ENCODE peak calls at places on chromosomes 7 and 10, in ten cellular contexts. V is mammary epithelial cell, W is fibroblast of mammary gland, Z is NB4, L is fibroblast of lung, T is DND-41, H is IMR-90, M is tibial nerve, S is neuronal stem cell, Y is HL-60. G is an unnamed sample.

GRCh38 chr7:117137868-117138267 is 184.6 kb downstream of the ST7 start:
- DNase-seq in V (no peak), W (no peak), Z (no peak), L (no peak), T (no peak), H (no peak), M (no peak), S (no peak), Y (no peak), G (no peak)

GRCh38 chr7:87216701-87217508 is 2.6 kb downstream of the TMEM243 start:
- DNase-seq in V (no peak), W (no peak), Z (no peak), L (no peak), T (no peak), H (no peak), M (no peak), S (no peak), Y (no peak), G (no peak)

GRCh38 chr7:113100091-113100723 is 13.6 kb upstream of the GPR85 start:
- DNase-seq in V (peak; percentile 54), W (peak; percentile 50), Z (no peak), L (peak; percentile 40), T (no peak), H (peak; percentile 44), M (no peak), S (no peak), Y (no peak), G (no peak)

GRCh38 chr7:28018446-28018845 is 162.1 kb downstream of the JAZF1 start:
- DNase-seq in V (no peak), W (peak; percentile 62), Z (no peak), L (peak; percentile 40), T (no peak), H (peak; percentile 70), M (no peak), S (no peak), Y (no peak), G (no peak)

GRCh38 chr7:22566176-22566575 is 66.2 kb upstream of the STEAP1B start:
- DNase-seq in V (no peak), W (no peak), Z (no peak), L (no peak), T (no peak), H (no peak), M (no peak), S (no peak), Y (no peak), G (no peak)

GRCh38 chr7:121428857-121429489 is 32.9 kb upstream of the FAM3C start:
- DNase-seq in V (peak; percentile 5), W (peak; percentile 30), Z (no peak), L (no peak), T (no peak), H (peak; percentile 10), M (no peak), S (no peak), Y (no peak), G (no peak)

GRCh38 chr7:159136846-159137245 is 7.8 kb downstream of the VIPR2 start:
- DNase-seq in V (no peak), W (no peak), Z (no peak), L (no peak), T (no peak), H (no peak), M (no peak), S (no peak), Y (no peak), G (no peak)

GRCh38 chr10:19952103-19952502 is 135.9 kb downstream of the PLXDC2 start:
- DNase-seq in V (no peak), W (no peak), Z (no peak), L (no peak), T (no peak), H (no peak), M (no peak), S (no peak), Y (no peak), G (no peak)

GRCh38 chr10:7045891-7046599 is 364.8 kb downstream of the SFMBT2 start:
- DNase-seq in V (no peak), W (no peak), Z (peak; percentile 98), L (no peak), T (peak; percentile 39), H (no peak), M (no peak), S (no peak), Y (peak; percentile 90), G (no peak)

GRCh38 chr10:61620511-61620910 is 42.2 kb upstream of the CABCOCO1 start:
- DNase-seq in V (no peak), W (no peak), Z (no peak), L (no peak), T (no peak), H (no peak), M (no peak), S (no peak), Y (no peak), G (no peak)

GRCh38 chr10:61621538-61622150 is 41.1 kb upstream of the CABCOCO1 start:
- DNase-seq in V (no peak), W (no peak), Z (no peak), L (no peak), T (no peak), H (no peak), M (no peak), S (no peak), Y (no peak), G (no peak)

GRCh38 chr10:61626209-61626608 is 36.5 kb upstream of the CABCOCO1 start:
- DNase-seq in V (no peak), W (no peak), Z (no peak), L (no peak), T (no peak), H (no peak), M (no peak), S (no peak), Y (no peak), G (no peak)

GRCh38 chr10:61627266-61627665 is 35.5 kb upstream of the CABCOCO1 start:
- DNase-seq in V (no peak), W (peak; percentile 62), Z (no peak), L (peak; percentile 50), T (no peak), H (peak; percentile 49), M (no peak), S (no peak), Y (no peak), G (no peak)

GRCh38 chr10:61623101-61623500 is 39.6 kb upstream of the CABCOCO1 start:
- DNase-seq in V (no peak), W (no peak), Z (no peak), L (no peak), T (no peak), H (no peak), M (no peak), S (no peak), Y (no peak), G (no peak)
- H3K4me3 ChIP-seq in V (no peak overlapping the region), W (no peak overlapping the region), Z (no peak overlapping the region), L (no peak overlapping the region), T (no peak overlapping the region), H (no peak overlapping the region), M (no peak overlapping the region), S (no peak overlapping the region), Y (no peak overlapping the region), G (no peak overlapping the region)

GRCh38 chr7:150449206-150449956 is 1.0 kb upstream of the GIMAP8 start:
- DNase-seq in V (no peak), W (no peak), Z (peak; percentile 10), L (no peak), T (peak; percentile 42), H (no peak), M (no peak), S (no peak), Y (no peak), G (no peak)

GRCh38 chr7:150451097-150451793 is 815 bp downstream of the GIMAP8 start:
- DNase-seq in V (no peak), W (no peak), Z (no peak), L (no peak), T (peak; percentile 83), H (no peak), M (peak; percentile 40), S (no peak), Y (no peak), G (peak; percentile 80)

GRCh38 chr7:150448789-150449147 is 1.7 kb upstream of the GIMAP8 start:
- DNase-seq in V (peak; percentile 54), W (peak; percentile 57), Z (peak; percentile 84), L (peak; percentile 52), T (peak; percentile 89), H (peak; percentile 55), M (peak; percentile 46), S (peak; percentile 54), Y (peak; percentile 41), G (peak; percentile 78)

GRCh38 chr7:150451833-150452431 is 1.5 kb downstream of the GIMAP8 start:
- DNase-seq in V (no peak), W (peak; percentile 18), Z (peak; percentile 12), L (no peak), T (peak; percentile 38), H (no peak), M (no peak), S (no peak), Y (no peak), G (peak; percentile 59)

DNA sequence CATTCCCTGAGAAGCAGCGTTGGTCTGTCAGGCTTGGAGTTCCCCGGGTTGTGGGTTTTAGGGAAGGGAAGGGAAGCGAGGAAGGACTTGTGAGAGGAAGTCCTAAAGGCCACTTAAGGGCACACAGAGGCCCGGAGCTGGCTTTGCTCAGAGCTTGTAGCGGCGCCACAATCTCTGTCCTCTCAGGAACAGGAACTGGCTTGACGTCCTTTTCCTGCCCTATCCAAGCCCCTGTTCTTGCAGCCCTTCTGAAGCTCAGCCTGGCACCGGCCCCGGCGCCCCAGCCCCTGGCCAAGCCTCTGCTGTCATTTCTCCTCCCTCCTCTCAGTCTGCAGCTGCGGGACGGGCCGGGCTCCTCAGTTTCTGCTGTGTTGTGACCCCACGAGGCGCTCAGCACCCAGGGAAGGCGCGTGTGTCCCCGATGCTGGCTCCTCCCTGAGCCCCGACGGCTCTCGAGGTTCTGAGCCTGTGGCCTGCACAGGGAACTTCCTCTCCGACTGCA is at the start of gene GIMAP8:
- DNase-seq in V (no peak), W (no peak), Z (peak; percentile 45), L (no peak), T (peak; percentile 53), H (no peak), M (peak; percentile 27), S (no peak), Y (peak; percentile 37), G (peak; percentile 40)
- H3K4me3 ChIP-seq in V (no peak within 1 kb of the TSS), W (no peak within 1 kb of the TSS), Z (no peak within 1 kb of the TSS), L (no peak within 1 kb of the TSS), T (no peak within 1 kb of the TSS), H (no peak within 1 kb of the TSS), M (peak within 1 kb of the TSS; percentile 38), S (no peak within 1 kb of the TSS), Y (no peak within 1 kb of the TSS), G (peak within 1 kb of the TSS; percentile 80)

GRCh38 chr10:102651455-102652169 is 7.3 kb downstream of the TRIM8 start:
- DNase-seq in V (no peak), W (no peak), Z (no peak), L (no peak), T (no peak), H (no peak), M (no peak), S (no peak), Y (no peak), G (no peak)
- H3K4me3 ChIP-seq in V (no peak overlapping the region), W (no peak overlapping the region), Z (no peak overlapping the region), L (no peak overlapping the region), T (no peak overlapping the region), H (no peak overlapping the region), M (peak overlapping the region; percentile 13), S (no peak overlapping the region), Y (no peak overlapping the region), G (no peak overlapping the region)

DNA sequence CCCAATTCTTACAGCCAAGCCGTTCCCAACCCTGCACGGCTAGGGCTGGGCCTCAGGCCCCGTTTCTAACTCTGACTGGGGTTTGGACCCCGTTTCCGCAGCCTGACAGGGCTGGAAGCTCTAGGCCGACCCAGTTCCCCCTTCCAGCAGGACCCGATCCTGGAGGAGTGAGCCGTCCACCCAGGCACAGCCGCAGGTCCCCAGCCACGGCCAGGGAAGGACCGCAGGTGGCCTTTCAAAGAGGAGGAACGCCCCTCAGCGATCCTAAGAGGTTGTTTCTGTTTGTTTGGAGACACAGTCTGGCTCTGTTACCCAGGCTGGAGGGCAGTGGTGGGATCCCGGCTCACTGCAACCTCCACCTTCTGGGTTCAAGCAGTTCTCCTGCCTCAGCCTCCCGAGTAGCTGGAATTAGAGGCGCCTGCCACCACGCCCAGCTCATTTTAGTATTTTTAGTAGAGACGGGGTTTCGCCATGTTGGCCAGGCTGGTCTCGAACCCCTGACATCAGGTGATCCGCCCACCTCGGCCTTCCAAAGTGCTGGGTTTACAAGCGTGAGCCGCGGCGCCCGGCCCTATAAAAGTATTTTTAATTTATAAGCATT is 778 bp upstream of the GET4 start:
- DNase-seq in V (no peak), W (no peak), Z (no peak), L (no peak), T (no peak), H (no peak), M (no peak), S (no peak), Y (no peak), G (no peak)
- H3K4me3 ChIP-seq in V (no peak overlapping the region), W (peak overlapping the region; percentile 38), Z (no peak overlapping the region), L (no peak overlapping the region), T (no peak overlapping the region), H (peak overlapping the region; percentile 18), M (peak overlapping the region; percentile 40), S (no peak overlapping the region), Y (peak overlapping the region; percentile 25), G (no peak overlapping the region)

G was measured in CD8-positive, alpha-beta memory T cell.